ENCODE peak calls at places on chromosomes 2 and 18, in five cellular contexts. N is endothelial cell of umbilical vein; E is upper lobe of right lung; A is PC-9; D is effector memory CD4-positive, alpha-beta T cell. W is an unnamed sample.

GRCh38 chr2:157447751-157448150 is 3.9 kb upstream of the CYTIP start:
- DNase-seq in N (no peak), E (no peak), D (no peak), A (no peak), W (no peak)

GRCh38 chr18:75215663-75216062 is 5.1 kb downstream of the TSHZ1 start:
- DNase-seq in A (no peak), E (no peak), D (no peak), N (no peak), W (no peak)

GRCh38 chr2:102224824-102225739 is 38.3 kb downstream of the IL1RL2 start:
- DNase-seq in A (no peak), E (no peak), D (no peak), N (no peak), W (no peak)

GRCh38 chr18:38790303-38790702 is 1224.7 kb upstream of the CELF4 start:
- DNase-seq in D (no peak), N (no peak), A (no peak), E (no peak), W (no peak)

GRCh38 chr2:168603439-168603961 is 147.4 kb downstream of the CERS6 start:
- DNase-seq in E (no peak), N (no peak), A (no peak), D (no peak), W (peak; percentile 4)

GRCh38 chr2:149296031-149296430 is 34.4 kb upstream of the LYPD6 start:
- DNase-seq in E (no peak), A (no peak), D (no peak), N (no peak), W (no peak)

GRCh38 chr2:146949400-146949799 is 895.4 kb upstream of the ACVR2A start:
- DNase-seq in E (no peak), N (no peak), A (no peak), D (no peak), W (no peak)

GRCh38 chr18:52216686-52217085 is 123.3 kb upstream of the DCC start:
- DNase-seq in D (no peak), E (no peak), N (no peak), A (no peak), W (no peak)

GRCh38 chr2:135667045-135667444 is 74.6 kb upstream of the UBXN4 start:
- DNase-seq in N (peak; percentile 49), D (no peak), E (no peak), A (no peak), W (no peak)

GRCh38 chr2:16940214-16940613 is 274.6 kb upstream of the CYRIA start:
- DNase-seq in D (no peak), E (no peak), N (no peak), A (no peak), W (no peak)

GRCh38 chr2:181947273-181947672 is 38.4 kb upstream of the PPP1R1C start:
- DNase-seq in A (peak; percentile 81), E (no peak), N (no peak), D (no peak), W (no peak)

GRCh38 chr2:224210495-224211472 is 171.7 kb upstream of the SERPINE2 start:
- DNase-seq in A (no peak), E (no peak), D (no peak), N (no peak), W (no peak)

GRCh38 chr2:215843579-215843978 is 169.8 kb downstream of the MREG start:
- DNase-seq in N (peak; percentile 88), A (peak; percentile 86), D (no peak), E (no peak), W (no peak)

GRCh38 chr2:110688594-110689091 is 10.8 kb upstream of the BUB1 start:
- DNase-seq in E (no peak), D (no peak), N (no peak), A (no peak), W (no peak)

GRCh38 chr2:27312152-27312551 is 3.9 kb upstream of the UCN start:
- DNase-seq in D (no peak), A (no peak), N (no peak), E (no peak), W (no peak)

GRCh38 chr2:205712508-205712907 is 30.2 kb downstream of the NRP2 start:
- DNase-seq in D (no peak), A (no peak), E (no peak), N (peak; percentile 68), W (peak; percentile 18)

GRCh38 chr2:64052468-64053241 is 33.4 kb upstream of the VPS54 start:
- DNase-seq in D (no peak), E (no peak), N (peak; percentile 94), A (no peak), W (peak; percentile 69)

GRCh38 chr18:73645175-73645715 is 502.4 kb downstream of the FBXO15 start:
- DNase-seq in A (no peak), E (no peak), N (no peak), D (no peak), W (no peak)

GRCh38 chr2:200713003-200713703 is 98.6 kb upstream of the BZW1 start:
- DNase-seq in A (peak; percentile 98), E (peak; percentile 89), D (peak; percentile 88), N (peak; percentile 92), W (peak; percentile 79)

GRCh38 chr2:166942377-166942776 is 54.1 kb downstream of the XIRP2 start:
- DNase-seq in D (no peak), N (no peak), E (no peak), A (no peak), W (no peak)

GRCh38 chr2:230928701-230929380 is 3.8 kb upstream of the GPR55 start:
- DNase-seq in A (no peak), N (no peak), D (no peak), E (no peak), W (no peak)

GRCh38 chr2:50346104-50346503 is 685.8 kb downstream of the NRXN1 start:
- DNase-seq in E (no peak), D (no peak), N (no peak), A (no peak), W (no peak)
- H3K27me3 ChIP-seq in E (peaks cover 37% of the 10 kb centered on the region), D (no peaks in the 10 kb centered on the region), N (peaks cover 20% of the 10 kb centered on the region), A (peaks cover 11% of the 10 kb centered on the region), W (peaks cover 10% of the 10 kb centered on the region)

GRCh38 chr18:48762022-48762421 is 188.7 kb downstream of the SMAD7 start:
- DNase-seq in D (no peak), A (no peak), E (no peak), N (no peak), W (no peak)

GRCh38 chr18:48765053-48765452 is 185.7 kb downstream of the SMAD7 start:
- DNase-seq in D (no peak), E (no peak), A (no peak), N (no peak), W (no peak)

GRCh38 chr18:48762836-48763713 is 187.7 kb downstream of the SMAD7 start:
- DNase-seq in N (no peak), D (no peak), A (no peak), E (no peak), W (no peak)

GRCh38 chr18:48764452-48764851 is 186.3 kb downstream of the SMAD7 start:
- DNase-seq in E (no peak), N (no peak), A (no peak), D (no peak), W (no peak)

GRCh38 chr18:48763714-48764100 is 187.1 kb downstream of the SMAD7 start:
- DNase-seq in A (no peak), N (no peak), E (no peak), D (no peak), W (no peak)
- H3K27ac ChIP-seq in A (no peak overlapping the region), N (no peak overlapping the region), E (no peak overlapping the region), D (no peak overlapping the region), W (no peak overlapping the region)

GRCh38 chr2:69907216-69907615 is 7.7 kb upstream of the MXD1 start:
- DNase-seq in E (no peak), D (no peak), N (no peak), A (no peak), W (no peak)
- H3K4me1 ChIP-seq in E (no peaks in the 10 kb centered on the region), D (peaks cover 7% of the 10 kb centered on the region), N (no peaks in the 10 kb centered on the region), A (peaks cover 2% of the 10 kb centered on the region), W (no peaks in the 10 kb centered on the region)

GRCh38 chr2:172711110-172711509 is 24.5 kb upstream of the RAPGEF4 start:
- DNase-seq in E (no peak), A (no peak), N (no peak), D (no peak), W (no peak)
- H3K27me3 ChIP-seq in E (peaks cover 14% of the 10 kb centered on the region), A (no peaks in the 10 kb centered on the region), N (peaks cover 4% of the 10 kb centered on the region), D (peaks cover 3% of the 10 kb centered on the region), W (no peaks in the 10 kb centered on the region)

GRCh38 chr2:184938221-184938985 is 340.1 kb downstream of the ZNF804A start:
- DNase-seq in N (no peak), E (no peak), D (no peak), A (no peak), W (peak; percentile 89)
- H3K27ac ChIP-seq in N (no peak overlapping the region), E (no peak overlapping the region), D (no peak overlapping the region), A (no peak overlapping the region), W (peak overlapping the region; percentile 89)

GRCh38 chr2:25280066-25280687 is 61.5 kb downstream of the DNMT3A start:
- DNase-seq in A (no peak), E (no peak), N (no peak), D (no peak), W (no peak)
- H3K4me1 ChIP-seq in A (no peaks in the 10 kb centered on the region), E (peaks cover 30% of the 10 kb centered on the region), N (peaks cover 15% of the 10 kb centered on the region), D (peaks cover 37% of the 10 kb centered on the region), W (peaks cover 31% of the 10 kb centered on the region)

W was measured in SJCRH30.